ENCODE peak calls at places on chromosomes 1 and 21, in six cellular contexts. C, S, Z, F, U and X are unnamed samples.
A peak's percentile ranks its signal among the peaks of the same experiment; 100 is the strongest.

GRCh38 chr1:43227138-43227836 is 42.5 kb upstream of the TMEM125 start:
- DNase-seq in C (peak; percentile 79), S (peak; percentile 87), Z (peak; percentile 97), F (peak; percentile 68), U (peak; percentile 86), X (peak; percentile 86)

GRCh38 chr1:77639056-77639455 is 43.4 kb downstream of the ZZZ3 start:
- DNase-seq in C (no peak), S (no peak), Z (no peak), F (no peak), U (no peak), X (no peak)

GRCh38 chr1:180616441-180616840 is 15.4 kb upstream of the XPR1 start:
- DNase-seq in C (no peak), S (no peak), Z (no peak), F (peak; percentile 35), U (no peak), X (no peak)

GRCh38 chr21:21907271-21907670 is 909.1 kb downstream of the NCAM2 start:
- DNase-seq in C (no peak), S (no peak), Z (no peak), F (no peak), U (no peak), X (no peak)

GRCh38 chr1:83077411-83077810 is 921.5 kb downstream of the TTLL7 start:
- DNase-seq in C (no peak), S (no peak), Z (no peak), F (no peak), U (no peak), X (no peak)

GRCh38 chr1:116426401-116426800 is 53.4 kb downstream of the ATP1A1 start:
- DNase-seq in C (no peak), S (no peak), Z (peak; percentile 68), F (no peak), U (no peak), X (no peak)

GRCh38 chr1:43238991-43239469 is 30.8 kb upstream of the TMEM125 start:
- DNase-seq in C (no peak), S (no peak), Z (peak; percentile 79), F (peak; percentile 13), U (no peak), X (no peak)

GRCh38 chr1:27491748-27492700 is 2.1 kb upstream of the WASF2 start:
- DNase-seq in C (no peak), S (no peak), Z (peak; percentile 88), F (peak; percentile 79), U (no peak), X (no peak)

GRCh38 chr1:227712648-227713047 is 22.5 kb downstream of the JMJD4 start:
- DNase-seq in C (no peak), S (no peak), Z (no peak), F (no peak), U (no peak), X (no peak)

GRCh38 chr1:89832481-89833127 is 11.8 kb downstream of the LRRC8D start:
- DNase-seq in C (no peak), S (no peak), Z (no peak), F (no peak), U (no peak), X (no peak)

GRCh38 chr1:211723273-211723672 is 47.9 kb upstream of the NEK2 start:
- DNase-seq in C (no peak), S (no peak), Z (peak; percentile 26), F (no peak), U (no peak), X (no peak)

GRCh38 chr1:18734001-18734400 is 103.4 kb downstream of the PAX7 start:
- DNase-seq in C (no peak), S (peak; percentile 27), Z (no peak), F (no peak), U (no peak), X (no peak)

GRCh38 chr1:66553846-66554245 is 19.9 kb downstream of the SGIP1 start:
- DNase-seq in C (no peak), S (no peak), Z (no peak), F (no peak), U (no peak), X (no peak)

GRCh38 chr1:221454096-221454495 is 287.8 kb downstream of the DUSP10 start:
- DNase-seq in C (no peak), S (no peak), Z (no peak), F (no peak), U (no peak), X (no peak)

GRCh38 chr1:145720556-145720877 is 1.2 kb downstream of the CD160 start:
- DNase-seq in C (no peak), S (no peak), Z (no peak), F (no peak), U (no peak), X (no peak)

GRCh38 chr21:40622531-40622930 is 224.4 kb downstream of the DSCAM start:
- DNase-seq in C (peak; percentile 23), S (no peak), Z (no peak), F (no peak), U (no peak), X (no peak)

GRCh38 chr1:211375286-211375818 is 48.7 kb downstream of the TRAF5 start:
- DNase-seq in C (no peak), S (no peak), Z (no peak), F (no peak), U (no peak), X (no peak)

DNA sequence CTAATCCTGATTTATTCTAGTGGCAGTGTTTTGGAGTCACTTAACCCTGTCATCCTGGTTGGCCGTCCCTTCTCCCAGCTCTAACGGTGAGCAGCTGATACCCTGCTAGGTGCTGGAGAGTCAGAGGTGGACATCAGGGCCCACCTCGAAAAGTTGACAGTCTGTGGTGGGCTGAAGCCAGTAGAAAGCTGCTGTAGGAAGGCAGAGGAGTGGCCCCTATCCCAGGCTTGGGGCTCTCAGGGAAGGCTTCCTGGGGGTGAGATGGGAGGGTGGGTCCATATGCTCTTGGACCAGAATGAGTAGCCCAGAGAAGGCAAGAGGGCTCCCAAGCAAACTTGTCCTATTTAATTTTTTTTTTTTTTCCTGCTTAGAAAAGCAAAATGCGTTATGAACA is 475 bp upstream of the RPL5 start:
- DNase-seq in C (peak; percentile 39), S (peak; percentile 45), Z (no peak), F (no peak), U (no peak), X (no peak)
- H3K4me3 ChIP-seq in C (no peak overlapping the region), S (no peak overlapping the region), Z (no peak overlapping the region), F (peak overlapping the region; percentile 89), U (no peak overlapping the region), X (peak overlapping the region; percentile 95)

GRCh38 chr1:204146965-204147364 is 4.9 kb downstream of the ETNK2 start:
- DNase-seq in C (no peak), S (no peak), Z (no peak), F (no peak), U (no peak), X (no peak)

GRCh38 chr1:204149107-204149506 is 2.7 kb downstream of the ETNK2 start:
- DNase-seq in C (no peak), S (no peak), Z (no peak), F (no peak), U (no peak), X (no peak)

GRCh38 chr1:204148098-204148406 is 3.8 kb downstream of the ETNK2 start:
- DNase-seq in C (no peak), S (no peak), Z (no peak), F (no peak), U (no peak), X (no peak)

GRCh38 chr1:204146309-204146708 is 5.5 kb downstream of the ETNK2 start:
- DNase-seq in C (no peak), S (no peak), Z (no peak), F (no peak), U (no peak), X (no peak)

GRCh38 chr1:204147392-204148097 is 4.3 kb downstream of the ETNK2 start:
- DNase-seq in C (no peak), S (peak; percentile 78), Z (no peak), F (no peak), U (no peak), X (no peak)
- H3K4me3 ChIP-seq in C (no peak overlapping the region), S (no peak overlapping the region), Z (no peak overlapping the region), F (no peak overlapping the region), U (no peak overlapping the region), X (no peak overlapping the region)

DNA sequence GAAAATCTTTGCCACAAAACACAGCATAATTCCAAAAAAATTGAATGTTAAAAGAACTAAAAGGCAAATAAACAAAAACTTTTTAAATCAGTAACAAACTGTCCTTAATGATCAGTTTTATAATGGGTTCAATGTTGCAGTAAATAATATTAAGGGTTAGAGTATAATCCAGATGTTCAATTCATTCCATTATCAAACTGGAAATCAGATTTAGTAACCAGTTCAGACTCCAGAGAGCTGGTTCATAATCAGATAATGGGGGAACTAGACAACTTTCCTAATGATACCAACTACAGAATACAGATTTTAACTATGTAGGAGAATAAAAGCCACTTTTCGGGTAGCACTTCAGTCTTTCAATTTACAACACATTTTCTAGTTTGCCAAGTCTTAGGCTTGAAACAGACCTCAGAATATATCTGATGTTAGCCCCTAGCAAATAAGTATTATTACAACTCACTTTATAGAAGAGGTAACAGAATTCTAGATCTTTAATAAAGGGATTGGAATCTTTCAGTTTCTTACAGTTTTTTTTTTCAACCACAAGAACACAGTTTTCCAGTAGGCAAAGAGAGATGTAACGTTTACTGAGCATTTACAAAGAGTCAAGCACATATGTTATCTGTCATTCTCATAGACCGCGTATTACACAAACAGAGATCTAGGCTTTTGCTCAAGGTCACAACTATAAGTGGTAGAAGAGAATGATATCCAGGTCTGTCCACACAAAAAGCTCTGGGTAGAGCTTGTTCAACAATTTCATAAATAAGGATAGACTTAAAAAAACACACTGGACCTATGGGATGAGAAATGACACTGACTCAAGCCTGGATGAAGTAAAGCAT is 1.9 kb upstream of the DCAF6 start:
- DNase-seq in C (no peak), S (no peak), Z (no peak), F (no peak), U (no peak), X (no peak)
- H3K4me3 ChIP-seq in C (peak overlapping the region; percentile 71), S (peak overlapping the region; percentile 96), Z (peak overlapping the region; percentile 55), F (peak overlapping the region; percentile 87), U (peak overlapping the region; percentile 75), X (peak overlapping the region; percentile 94)

GRCh38 chr21:10639123-10639522 is 117.7 kb downstream of the TPTE start:
- DNase-seq in C (no peak), S (no peak), Z (peak; percentile 83), F (no peak), U (no peak), X (peak; percentile 13)
- H3K4me3 ChIP-seq in C (no peak overlapping the region), S (no peak overlapping the region), Z (no peak overlapping the region), F (no peak overlapping the region), U (no peak overlapping the region), X (no peak overlapping the region)

GRCh38 chr1:178645157-178645825 is 79.8 kb upstream of the RALGPS2 start:
- DNase-seq in C (no peak), S (no peak), Z (no peak), F (no peak), U (no peak), X (no peak)
- H3K4me3 ChIP-seq in C (no peak overlapping the region), S (no peak overlapping the region), Z (no peak overlapping the region), F (no peak overlapping the region), U (no peak overlapping the region), X (no peak overlapping the region)

DNA sequence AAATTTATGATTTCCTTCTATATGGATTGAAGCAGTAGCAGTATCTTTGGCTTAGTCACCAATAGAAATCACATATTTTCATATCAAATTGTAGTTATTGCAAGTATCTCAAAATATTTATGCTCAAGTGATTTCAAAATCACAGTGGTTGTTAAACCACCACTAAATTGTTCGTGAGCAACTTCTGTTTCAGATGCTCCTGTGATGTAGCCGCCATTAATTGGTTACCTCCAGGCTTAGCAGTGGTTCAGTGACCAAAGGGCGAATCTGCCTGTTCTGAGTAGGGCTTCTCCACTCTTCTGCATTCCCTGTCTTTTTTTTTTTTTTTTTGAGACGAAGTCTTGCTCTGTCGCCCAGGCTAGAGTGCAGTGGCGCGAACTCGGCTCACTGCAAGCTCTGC is 1.9 kb upstream of the CNKSR1 start:
- DNase-seq in C (no peak), S (no peak), Z (no peak), F (no peak), U (no peak), X (no peak)
- H3K4me3 ChIP-seq in C (no peak overlapping the region), S (no peak overlapping the region), Z (no peak overlapping the region), F (no peak overlapping the region), U (no peak overlapping the region), X (no peak overlapping the region)